ENCODE peak calls at places on chromosomes 11 and 22, in nine cellular contexts. K is suprapubic skin; N is cardiac muscle cell; W is upper lobe of right lung; L is aorta; U is CD8-positive, alpha-beta T cell; Z is stomach; C is right lobe of liver; O is fibroblast of lung. I is an unnamed sample.

GRCh38 chr22:48882636-48883200 is 945.0 kb downstream of the BRD1 start:
- DNase-seq in N (no peak), W (peak; percentile 45), Z (no peak), O (no peak), L (no peak), K (peak; percentile 22), U (no peak), C (peak; percentile 41), I (no peak)

GRCh38 chr11:12806113-12806512 is 131.9 kb downstream of the TEAD1 start:
- DNase-seq in O (no peak), U (no peak), L (no peak), K (no peak), W (no peak), Z (no peak), C (no peak), N (no peak), I (no peak)

GRCh38 chr22:33851240-33851639 is 69.0 kb downstream of the LARGE1 start:
- DNase-seq in N (no peak), Z (no peak), U (no peak), C (no peak), O (peak; percentile 34), L (no peak), K (no peak), W (no peak), I (no peak)

GRCh38 chr11:19458231-19458630 is 217.5 kb upstream of the E2F8 start:
- DNase-seq in W (no peak), N (no peak), L (no peak), C (no peak), U (no peak), K (no peak), O (no peak), Z (no peak), I (no peak)

GRCh38 chr11:129951201-129951882 is 51.3 kb downstream of the PRDM10 start:
- DNase-seq in U (no peak), W (no peak), L (no peak), O (no peak), K (no peak), N (no peak), C (no peak), Z (no peak), I (no peak)

GRCh38 chr11:77967121-77967520 is 27.3 kb downstream of the INTS4 start:
- DNase-seq in U (no peak), K (no peak), C (no peak), N (no peak), W (no peak), O (no peak), Z (no peak), L (no peak), I (no peak)

GRCh38 chr11:88183233-88183632 is 8.0 kb upstream of the RAB38 start:
- DNase-seq in W (no peak), U (no peak), K (no peak), N (no peak), C (no peak), O (no peak), Z (no peak), L (no peak), I (no peak)

GRCh38 chr11:132943325-132943736 is 589.0 kb downstream of the OPCML start:
- DNase-seq in U (no peak), L (no peak), K (no peak), Z (no peak), N (no peak), O (peak; percentile 16), W (no peak), C (no peak), I (no peak)

GRCh38 chr22:29113329-29113728 is 40.5 kb downstream of the KREMEN1 start:
- DNase-seq in L (no peak), U (no peak), W (no peak), Z (no peak), C (no peak), N (no peak), O (no peak), K (no peak), I (no peak)

GRCh38 chr11:117437791-117438130 is 110.1 kb downstream of the CEP164 start:
- DNase-seq in K (no peak), O (no peak), N (no peak), Z (no peak), C (no peak), W (no peak), L (no peak), U (no peak), I (no peak)

GRCh38 chr22:19855504-19856409 is 1.1 kb upstream of the GNB1L start:
- DNase-seq in N (no peak), W (peak; percentile 85), K (peak; percentile 85), C (peak; percentile 72), L (peak; percentile 73), U (peak; percentile 49), O (peak; percentile 55), Z (peak; percentile 56), I (peak; percentile 85)

GRCh38 chr11:119520400-119520799 is 97.4 kb upstream of the THY1 start:
- DNase-seq in L (no peak), K (no peak), C (no peak), N (no peak), W (no peak), Z (no peak), U (no peak), O (no peak), I (no peak)

GRCh38 chr11:2825886-2826678 is 59.5 kb downstream of the CDKN1C start:
- DNase-seq in L (peak; percentile 88), Z (no peak), O (peak; percentile 98), W (peak; percentile 81), N (no peak), U (no peak), C (peak; percentile 56), K (peak; percentile 89), I (peak; percentile 90)

GRCh38 chr11:20310137-20310536 is 53.4 kb upstream of the HTATIP2 start:
- DNase-seq in N (no peak), U (no peak), C (no peak), K (no peak), L (no peak), O (no peak), Z (no peak), W (no peak), I (no peak)

GRCh38 chr11:61546663-61547062 is 34.2 kb downstream of the SYT7 start:
- DNase-seq in L (no peak), N (no peak), O (no peak), U (no peak), W (no peak), K (no peak), Z (no peak), C (no peak), I (peak; percentile 42)

GRCh38 chr22:23150762-23151161 is 5.5 kb downstream of the RAB36 start:
- DNase-seq in Z (no peak), N (no peak), W (no peak), O (no peak), K (no peak), U (no peak), L (no peak), C (no peak), I (no peak)

GRCh38 chr22:23151827-23152226 is 6.5 kb downstream of the RAB36 start:
- DNase-seq in Z (no peak), K (no peak), C (no peak), L (no peak), U (no peak), W (no peak), N (no peak), O (no peak), I (no peak)

GRCh38 chr22:23147632-23148387 is 2.5 kb downstream of the RAB36 start:
- DNase-seq in Z (no peak), L (no peak), N (no peak), C (no peak), O (peak; percentile 70), K (no peak), U (no peak), W (no peak), I (peak; percentile 7)

GRCh38 chr22:23152238-23153114 is 7.2 kb downstream of the RAB36 start:
- DNase-seq in K (no peak), C (no peak), L (no peak), N (no peak), Z (no peak), O (no peak), W (no peak), U (no peak), I (peak; percentile 38)

GRCh38 chr22:23149743-23150238 is 4.5 kb downstream of the RAB36 start:
- DNase-seq in W (no peak), L (no peak), K (peak; percentile 55), C (no peak), O (no peak), Z (no peak), N (no peak), U (no peak), I (no peak)
- H3K27me3 ChIP-seq in W (no peaks in the 10 kb centered on the region), L (no peaks in the 10 kb centered on the region), K (no peaks in the 10 kb centered on the region), C (no peaks in the 10 kb centered on the region), O (no peaks in the 10 kb centered on the region), Z (no peaks in the 10 kb centered on the region), N (no peaks in the 10 kb centered on the region), U (no peaks in the 10 kb centered on the region), I (no peaks in the 10 kb centered on the region)

GRCh38 chr11:108853864-108854263 is 189.0 kb downstream of the DDX10 start:
- DNase-seq in K (no peak), C (no peak), N (peak; percentile 31), O (no peak), Z (no peak), L (no peak), U (no peak), W (no peak), I (no peak)
- H3K4me3 ChIP-seq in K (peak overlapping the region; percentile 21), C (no peak overlapping the region), N (no peak overlapping the region), O (no peak overlapping the region), Z (no peak overlapping the region), L (peak overlapping the region; percentile 26), U (peak overlapping the region; percentile 43), W (peak overlapping the region; percentile 17), I (no peak overlapping the region)

GRCh38 chr22:30381250-30381649 is 6.0 kb downstream of the RNF215 start:
- DNase-seq in K (no peak), W (no peak), N (no peak), Z (no peak), U (no peak), C (no peak), O (no peak), L (no peak), I (no peak)
- H3K27me3 ChIP-seq in K (no peaks in the 10 kb centered on the region), W (no peaks in the 10 kb centered on the region), N (no peaks in the 10 kb centered on the region), Z (no peaks in the 10 kb centered on the region), U (no peaks in the 10 kb centered on the region), C (no peaks in the 10 kb centered on the region), O (no peaks in the 10 kb centered on the region), L (no peaks in the 10 kb centered on the region), I (no peaks in the 10 kb centered on the region)

GRCh38 chr22:31953251-31953650 is 8.9 kb downstream of the YWHAH start:
- DNase-seq in C (no peak), L (no peak), Z (no peak), U (no peak), N (no peak), W (no peak), K (no peak), O (no peak), I (no peak)

GRCh38 chr22:31950226-31950625 is 5.9 kb downstream of the YWHAH start:
- DNase-seq in N (no peak), U (no peak), W (no peak), Z (no peak), O (no peak), L (no peak), K (no peak), C (no peak), I (no peak)

GRCh38 chr22:31952459-31952858 is 8.1 kb downstream of the YWHAH start:
- DNase-seq in C (no peak), O (peak; percentile 94), W (no peak), K (no peak), U (no peak), N (no peak), Z (no peak), L (no peak), I (no peak)

GRCh38 chr22:31952094-31952401 is 7.7 kb downstream of the YWHAH start:
- DNase-seq in N (no peak), U (no peak), W (no peak), O (peak; percentile 21), L (no peak), C (no peak), Z (no peak), K (no peak), I (no peak)

GRCh38 chr22:31951201-31952093 is 7.1 kb downstream of the YWHAH start:
- DNase-seq in C (no peak), N (no peak), Z (no peak), O (no peak), U (no peak), K (no peak), L (no peak), W (peak; percentile 21), I (peak; percentile 28)
- H3K4me3 ChIP-seq in C (no peak overlapping the region), N (no peak overlapping the region), Z (no peak overlapping the region), O (no peak overlapping the region), U (no peak overlapping the region), K (no peak overlapping the region), L (no peak overlapping the region), W (no peak overlapping the region), I (no peak overlapping the region)